ENCODE peak calls at places on chromosomes 6 and 20, in four cellular contexts. I, Z, V and C are unnamed samples.

GRCh38 chr6:24924956-24925355 is 10.8 kb downstream of the RIPOR2 start:
- DNase-seq in Z (no peak), I (no peak), V (no peak), C (no peak)

GRCh38 chr6:80520195-80520594 is 413.7 kb downstream of the BCKDHB start:
- DNase-seq in I (no peak), Z (no peak), V (no peak), C (no peak)

GRCh38 chr20:43921227-43921780 is 6.7 kb downstream of the TOX2 start:
- DNase-seq in V (no peak), I (no peak), Z (no peak), C (no peak)

GRCh38 chr6:146347090-146347489 is 196.5 kb upstream of the RAB32 start:
- DNase-seq in Z (no peak), V (peak), I (no peak), C (no peak)

GRCh38 chr6:65289491-65289890 is 417.5 kb downstream of the EYS start:
- DNase-seq in V (no peak), I (no peak), Z (no peak), C (no peak)

GRCh38 chr6:159104931-159105330 is 60.1 kb upstream of the TAGAP start:
- DNase-seq in I (no peak), Z (no peak), V (no peak), C (no peak)

GRCh38 chr6:40950986-40951730 is 87.9 kb downstream of the UNC5CL start:
- DNase-seq in I (no peak), V (no peak), Z (no peak), C (no peak)

GRCh38 chr6:128599036-128599435 is 78.6 kb upstream of the PTPRK start:
- DNase-seq in V (no peak), Z (no peak), I (no peak), C (no peak)

GRCh38 chr20:47502271-47502730 is 614 bp downstream of the NCOA3 start:
- DNase-seq in V (no peak), Z (no peak), I (no peak), C (no peak)

GRCh38 chr20:32411955-32412706 is 54.0 kb downstream of the ASXL1 start:
- DNase-seq in Z (no peak), I (no peak), V (no peak), C (no peak)

GRCh38 chr6:41728073-41728936 is 7.1 kb downstream of the TFEB start:
- DNase-seq in I (no peak), V (peak), Z (no peak), C (no peak)

GRCh38 chr20:62926229-62927127 is at the start of gene DIDO1:
- DNase-seq in Z (no peak), I (peak), V (peak), C (peak)

GRCh38 chr20:6051505-6051904 is 2.4 kb downstream of the LRRN4 start:
- DNase-seq in V (peak), Z (peak), I (no peak), C (no peak)

GRCh38 chr20:64099880-64100565 is 7.3 kb downstream of the NPBWR2 start:
- DNase-seq in Z (no peak), V (no peak), I (no peak), C (peak)

GRCh38 chr6:134979142-134979541 is 29.2 kb upstream of the ALDH8A1 start:
- DNase-seq in I (no peak), Z (no peak), V (no peak), C (peak)

GRCh38 chr6:142746524-142746923 is 198.5 kb downstream of the HIVEP2 start:
- DNase-seq in V (peak), I (peak), Z (no peak), C (no peak)

GRCh38 chr20:53500651-53501050 is 93.0 kb downstream of the ZNF217 start:
- DNase-seq in V (no peak), I (no peak), Z (no peak), C (no peak)

GRCh38 chr20:16865406-16865805 is 117.2 kb downstream of the OTOR start:
- DNase-seq in V (no peak), Z (no peak), I (no peak), C (no peak)

GRCh38 chr6:70834520-70834919 is 122.3 kb downstream of the B3GAT2 start:
- DNase-seq in V (no peak), Z (no peak), I (no peak), C (no peak)

GRCh38 chr6:134230940-134231339 is 87.0 kb downstream of the SGK1 start:
- DNase-seq in I (no peak), V (no peak), Z (no peak), C (no peak)

GRCh38 chr6:100160913-100161312 is 166.9 kb upstream of the MCHR2 start:
- DNase-seq in V (no peak), Z (no peak), I (no peak), C (no peak)

GRCh38 chr6:163349001-163349680 is 65.4 kb upstream of the QKI start:
- DNase-seq in Z (no peak), I (no peak), V (no peak), C (no peak)

GRCh38 chr6:165245716-165246115 is 63.7 kb downstream of the C6orf118 start:
- DNase-seq in V (no peak), Z (no peak), I (no peak), C (no peak)

DNA sequence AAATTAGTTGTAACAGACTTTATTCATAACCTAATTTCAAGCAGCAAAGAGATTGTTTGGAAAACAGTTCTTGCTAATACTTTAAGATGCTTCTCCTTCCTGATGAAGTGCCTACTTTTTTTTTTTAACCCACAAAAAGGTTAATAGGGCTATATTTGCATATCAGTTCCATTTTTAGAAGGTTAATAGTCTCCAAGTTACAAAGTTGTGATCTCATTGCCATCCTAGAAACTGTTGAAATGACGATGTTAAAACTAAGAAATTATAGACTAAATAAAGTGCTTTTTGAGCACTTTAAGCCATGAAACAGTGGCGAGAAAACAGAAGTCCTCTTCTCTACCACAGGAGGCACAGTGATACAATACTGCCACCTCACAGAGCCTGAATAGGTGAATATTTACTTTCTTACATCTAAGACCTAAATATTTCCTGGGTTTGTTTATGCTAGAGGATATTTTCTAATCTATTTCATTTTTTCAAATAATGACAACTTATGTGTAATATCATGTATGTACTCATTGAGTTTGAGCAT is 5.3 kb downstream of the RNF144B start:
- DNase-seq in V (no peak), Z (no peak), I (no peak), C (no peak)
- TF ChIP-seq CTCF in V (no peak), Z (no peak), I (no peak), C (no peak)

DNA sequence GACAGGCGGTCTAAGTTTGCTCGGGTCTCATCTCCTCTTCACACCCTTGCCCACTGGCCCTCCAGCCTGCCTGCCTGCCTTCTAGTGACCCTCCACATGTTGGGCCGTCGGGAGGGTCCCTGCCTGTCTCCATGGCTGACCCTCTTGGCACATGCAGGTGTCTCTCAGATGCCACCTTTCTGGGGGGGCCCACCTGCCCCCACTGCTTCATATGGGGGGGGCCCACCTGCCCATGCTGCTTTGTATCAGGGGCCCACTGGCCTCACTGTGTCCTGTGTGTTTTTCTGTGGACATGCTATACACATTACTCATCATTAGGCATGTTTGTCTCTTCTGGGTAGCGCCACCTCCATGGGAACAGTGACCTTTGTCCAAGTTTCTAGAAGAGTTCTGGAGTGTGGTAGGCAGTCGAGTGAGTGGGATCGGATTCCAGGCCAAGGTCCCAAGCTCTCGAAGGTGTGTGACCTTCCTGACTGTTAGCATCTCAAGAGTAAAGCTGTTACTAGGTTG is 40.4 kb upstream of the KIF25 start:
- DNase-seq in I (peak), V (peak), Z (no peak), C (no peak)
- TF ChIP-seq CTCF in I (no peak), V (no peak), Z (no peak), C (no peak)

DNA sequence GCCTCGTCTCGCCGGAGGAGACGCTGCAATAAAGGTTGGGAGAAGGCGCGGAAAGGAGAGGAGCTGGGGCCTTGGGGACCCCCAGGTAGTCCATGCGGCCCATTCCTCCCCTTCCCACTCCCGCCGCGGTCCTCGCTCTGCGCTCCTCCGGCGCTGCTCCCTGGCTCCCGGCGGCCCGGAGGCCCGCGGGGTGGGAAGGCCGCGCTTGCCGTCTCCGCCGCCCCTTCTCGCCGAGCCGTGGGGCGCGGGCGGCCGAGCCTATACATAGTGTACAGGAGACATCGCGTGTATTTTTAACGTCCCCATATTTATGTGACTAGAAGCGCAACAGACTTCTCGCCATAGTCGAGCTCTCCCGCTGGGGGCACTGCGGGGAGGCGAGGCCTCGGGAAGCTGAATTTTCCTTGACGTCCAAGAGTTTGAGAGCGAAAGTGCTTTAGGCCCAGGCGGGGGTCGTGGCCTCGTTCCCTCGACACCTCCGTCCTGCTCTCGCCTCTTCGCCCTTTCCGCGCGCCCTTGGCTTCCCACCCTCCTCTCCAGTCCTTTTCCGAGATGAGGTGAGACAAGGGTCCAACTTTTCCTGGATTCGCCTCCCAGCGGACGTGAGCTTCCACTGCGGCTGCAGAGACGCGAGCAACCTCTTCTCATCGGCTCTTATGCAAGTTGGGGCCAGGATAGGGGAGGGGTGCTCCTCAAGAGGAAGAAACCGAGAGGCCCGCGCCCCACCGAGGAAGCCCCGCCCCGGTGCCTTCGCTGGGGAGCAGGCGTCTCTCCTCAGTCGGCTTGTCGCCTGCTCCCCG is 29.0 kb downstream of the SLC12A5 start:
- DNase-seq in Z (no peak), I (no peak), V (no peak), C (peak)
- TF ChIP-seq CTCF in Z (peak), I (no peak), V (no peak), C (no peak)

GRCh38 chr6:36125575-36125974 is 4.7 kb upstream of the MAPK13 start:
- DNase-seq in I (no peak), Z (no peak), V (no peak), C (no peak)

GRCh38 chr6:36128073-36128472 is 2.2 kb upstream of the MAPK13 start:
- DNase-seq in V (no peak), I (no peak), Z (no peak), C (no peak)

GRCh38 chr6:36127462-36128016 is 2.8 kb upstream of the MAPK13 start:
- DNase-seq in I (peak), Z (peak), V (peak), C (no peak)

GRCh38 chr6:36126121-36126520 is 4.2 kb upstream of the MAPK13 start:
- DNase-seq in Z (no peak), I (no peak), V (no peak), C (no peak)

DNA sequence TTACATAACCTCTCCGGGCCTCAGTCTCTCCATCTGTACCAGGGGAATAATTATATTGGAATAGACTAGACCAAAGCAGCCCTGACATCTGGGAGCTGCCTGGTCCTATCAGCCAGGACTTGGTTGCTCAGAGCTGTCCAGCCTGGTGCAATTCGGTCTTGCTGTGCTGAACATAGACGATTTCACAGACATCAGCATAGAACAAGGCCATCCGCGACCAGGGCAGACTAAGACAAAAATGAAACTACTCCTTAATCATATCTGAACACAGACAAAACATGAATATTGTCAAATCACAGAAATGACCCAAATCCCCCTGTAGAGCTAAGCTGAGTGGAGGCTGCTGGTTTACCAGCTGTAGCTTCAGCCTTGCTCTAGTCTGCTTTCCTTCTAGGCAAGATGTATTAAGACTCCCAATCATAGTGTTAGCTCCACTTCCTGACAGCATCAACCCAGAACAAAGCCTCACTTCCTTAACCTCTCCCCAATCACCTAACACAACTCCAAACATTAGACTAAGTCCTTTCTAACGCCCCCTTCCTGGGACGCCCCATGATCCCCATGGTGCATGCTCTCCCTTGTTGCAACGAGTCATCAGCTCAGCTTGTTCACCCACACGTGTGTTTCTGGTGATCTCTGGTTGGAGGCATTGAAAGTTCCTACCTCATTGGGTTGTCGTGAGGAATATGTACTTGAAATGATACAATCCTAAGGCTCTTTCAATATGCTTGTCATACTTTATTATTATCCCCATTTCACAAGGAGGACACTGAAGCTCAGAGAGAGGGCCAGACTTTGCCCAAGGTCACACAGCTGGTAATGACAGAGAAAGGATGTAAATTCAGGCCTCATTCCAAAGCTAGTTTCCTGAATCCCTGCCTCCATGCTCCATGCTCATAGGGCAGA is 3.5 kb upstream of the MAPK13 start:
- DNase-seq in V (peak), Z (no peak), I (peak), C (no peak)
- TF ChIP-seq CTCF in V (no peak), Z (no peak), I (no peak), C (no peak)